ENCODE peak calls at places on chromosome 22, in six cellular contexts. O is stimulated activated CD8-positive, alpha-beta memory T cell treated with anti-CD3 and anti-CD28 coated beads, Interleukin-15, amount 100 ng/mL, for 4 hours; C is Calu3; Y is fibroblast of mammary gland; S is activated CD4-positive, alpha-beta memory T cell treated with anti-CD3 and anti-CD28 coated beads, Interleukin-2, amount 10 ng/mL, durations not matched to agents 7 days and 5 days; T is T-cell. A is an unnamed sample.
A peak's percentile ranks its signal among the peaks of the same experiment; 100 is the strongest.

GRCh38 chr22:30637701-30638114 is 2.1 kb downstream of the SLC35E4 start:
- DNase-seq in Y (peak; percentile 10), S (no peak), C (no peak), O (no peak), T (no peak), A (no peak)

GRCh38 chr22:33896154-33896800 is 24.0 kb downstream of the LARGE1 start:
- DNase-seq in S (no peak), O (no peak), T (no peak), C (no peak), Y (no peak), A (no peak)

GRCh38 chr22:39525658-39525975 is 5.3 kb downstream of the ATF4 start:
- DNase-seq in O (no peak), Y (no peak), S (no peak), C (no peak), T (no peak), A (no peak)

GRCh38 chr22:26581769-26582168 is 8.2 kb downstream of the TPST2 start:
- DNase-seq in O (no peak), Y (no peak), T (no peak), C (no peak), S (no peak), A (no peak)

GRCh38 chr22:42613869-42614268 is 814 bp downstream of the POLDIP3 start:
- DNase-seq in T (no peak), C (no peak), S (no peak), O (no peak), Y (peak; percentile 41), A (no peak)

GRCh38 chr22:44611880-44612496 is 90.0 kb upstream of the PRR5 start:
- DNase-seq in T (no peak), Y (no peak), S (no peak), C (no peak), O (no peak), A (no peak)

GRCh38 chr22:44391481-44392445 is 79.0 kb upstream of the SHISAL1 start:
- DNase-seq in S (no peak), T (no peak), Y (no peak), C (no peak), O (no peak), A (no peak)

GRCh38 chr22:34804588-34804987 is 261.4 kb upstream of the ISX start:
- DNase-seq in O (no peak), S (no peak), Y (no peak), T (no peak), C (no peak), A (no peak)

GRCh38 chr22:50703726-50704509 is 31.3 kb downstream of the SHANK3 start:
- DNase-seq in Y (no peak), S (no peak), C (no peak), T (no peak), O (no peak), A (no peak)

GRCh38 chr22:39873963-39874362 is 19.6 kb downstream of the ENTHD1 start:
- DNase-seq in Y (no peak), O (no peak), S (no peak), C (no peak), T (no peak), A (no peak)

GRCh38 chr22:40635008-40635939 is 1.2 kb downstream of the MRTFA start:
- DNase-seq in T (no peak), Y (no peak), C (no peak), S (no peak), O (no peak), A (no peak)

GRCh38 chr22:45628508-45628907 is 43.1 kb upstream of the ATXN10 start:
- DNase-seq in C (no peak), T (no peak), S (no peak), Y (no peak), O (no peak), A (no peak)

GRCh38 chr22:17817511-17818065 is 43.3 kb upstream of the BID start:
- DNase-seq in O (no peak), T (no peak), Y (no peak), S (no peak), C (no peak), A (no peak)

GRCh38 chr22:36759481-36760159 is 16.3 kb downstream of the IFT27 start:
- DNase-seq in S (no peak), Y (no peak), C (no peak), O (no peak), T (no peak), A (no peak)

GRCh38 chr22:49882519-49883293 is 29.1 kb downstream of the ZBED4 start:
- DNase-seq in O (no peak), C (no peak), S (no peak), T (no peak), Y (no peak), A (no peak)

GRCh38 chr22:36301384-36301828 is 48.5 kb downstream of the APOL1 start:
- DNase-seq in O (peak; percentile 59), T (peak; percentile 86), C (peak; percentile 82), Y (peak; percentile 60), S (peak; percentile 84), A (peak; percentile 77)

GRCh38 chr22:34878996-34879395 is 187.0 kb upstream of the ISX start:
- DNase-seq in T (no peak), O (no peak), Y (no peak), C (no peak), S (no peak), A (no peak)

GRCh38 chr22:29268511-29269229 is 602 bp downstream of the EWSR1 start:
- DNase-seq in T (no peak), Y (peak; percentile 65), C (peak; percentile 36), O (peak; percentile 9), S (peak; percentile 55), A (peak; percentile 24)

GRCh38 chr22:47296405-47297260 is 534.2 kb downstream of the TBC1D22A start:
- DNase-seq in S (no peak), C (no peak), O (no peak), Y (no peak), T (no peak), A (no peak)

GRCh38 chr22:31474743-31475142 is 14.9 kb downstream of the EIF4ENIF1 start:
- DNase-seq in C (no peak), T (no peak), O (no peak), S (no peak), Y (peak; percentile 65), A (no peak)

GRCh38 chr22:24436553-24436952 is 9.2 kb downstream of the ADORA2A start:
- DNase-seq in Y (no peak), S (no peak), O (no peak), C (no peak), T (no peak), A (no peak)

GRCh38 chr22:48496987-48497650 is 1330.6 kb downstream of the BRD1 start:
- DNase-seq in C (no peak), T (no peak), Y (no peak), S (no peak), O (no peak), A (no peak)

GRCh38 chr22:19852177-19852781 is 2.4 kb downstream of the GNB1L start:
- DNase-seq in T (no peak), S (no peak), C (no peak), O (no peak), Y (no peak), A (no peak)

GRCh38 chr22:45493286-45493771 is 9.4 kb upstream of the FBLN1 start:
- DNase-seq in O (no peak), C (no peak), S (no peak), Y (peak; percentile 64), T (no peak), A (no peak)

GRCh38 chr22:48944756-48945620 is 882.7 kb downstream of the BRD1 start:
- DNase-seq in C (no peak), T (no peak), O (no peak), S (peak; percentile 8), Y (no peak), A (no peak)

GRCh38 chr22:48953103-48953720 is 874.5 kb downstream of the BRD1 start:
- DNase-seq in O (no peak), T (no peak), S (no peak), C (no peak), Y (no peak), A (peak; percentile 0)

GRCh38 chr22:49295465-49295743 is 532.3 kb downstream of the BRD1 start:
- DNase-seq in C (no peak), Y (no peak), O (no peak), T (no peak), S (no peak), A (no peak)

GRCh38 chr22:28728621-28729313 is 12.9 kb downstream of the CHEK2 start:
- DNase-seq in S (no peak), O (no peak), C (no peak), Y (peak; percentile 38), T (no peak), A (no peak)

GRCh38 chr22:24553597-24554315 is 1.2 kb downstream of the GUCD1 start:
- DNase-seq in C (no peak), O (no peak), S (peak; percentile 19), T (no peak), Y (no peak), A (peak; percentile 36)

GRCh38 chr22:42132457-42132856 is 1.8 kb upstream of the CYP2D6 start:
- DNase-seq in S (no peak), O (no peak), C (no peak), T (no peak), Y (no peak), A (no peak)

A was measured in prostate gland.